ENCODE peak calls at places on chromosomes 7 and 10, in six cellular contexts. V, I, O, B, A and E are unnamed samples.

GRCh38 chr7:63040966-63041610 is 957.6 kb upstream of the ZNF722 start:
- DNase-seq in B (no peak), I (no peak), V (no peak), O (no peak), A (no peak), E (no peak)

GRCh38 chr7:24912424-24912823 is 67.6 kb downstream of the OSBPL3 start:
- DNase-seq in V (no peak), A (no peak), I (no peak), O (no peak), B (no peak), E (no peak)

GRCh38 chr7:22561356-22561755 is 61.4 kb upstream of the STEAP1B start:
- DNase-seq in I (no peak), O (peak), B (no peak), V (no peak), A (peak), E (no peak)

GRCh38 chr10:97718178-97718577 is 4.6 kb downstream of the MARVELD1 start:
- DNase-seq in A (no peak), I (no peak), B (peak), O (no peak), V (no peak), E (no peak)

GRCh38 chr10:88409236-88409635 is 173.9 kb downstream of the RNLS start:
- DNase-seq in V (no peak), B (no peak), I (peak), A (no peak), O (no peak), E (no peak)

GRCh38 chr7:123215350-123215749 is 15.6 kb upstream of the SLC13A1 start:
- DNase-seq in B (no peak), O (no peak), I (no peak), A (no peak), V (no peak), E (no peak)

GRCh38 chr7:99557940-99558305 is 519 bp upstream of the ZNF655 start:
- DNase-seq in O (no peak), A (no peak), I (no peak), B (no peak), V (no peak), E (no peak)

GRCh38 chr7:90536449-90536848 is 59.7 kb upstream of the CDK14 start:
- DNase-seq in V (no peak), I (no peak), A (no peak), O (no peak), B (no peak), E (no peak)

GRCh38 chr10:16987129-16987670 is 142.4 kb downstream of the CUBN start:
- DNase-seq in O (no peak), B (no peak), A (no peak), I (no peak), V (no peak), E (no peak)

GRCh38 chr10:110355922-110356627 is 51.4 kb upstream of the SMNDC1 start:
- DNase-seq in O (no peak), A (no peak), B (no peak), V (no peak), I (no peak), E (no peak)

GRCh38 chr7:7707756-7708310 is 10.6 kb downstream of the RPA3 start:
- DNase-seq in I (no peak), V (no peak), O (no peak), B (no peak), A (peak), E (no peak)

GRCh38 chr7:17357952-17358351 is 59.5 kb downstream of the AHR start:
- DNase-seq in A (no peak), O (no peak), V (no peak), I (no peak), B (no peak), E (no peak)

GRCh38 chr7:78221961-78222751 is 423.6 kb downstream of the PHTF2 start:
- DNase-seq in O (no peak), V (no peak), B (no peak), A (no peak), I (no peak), E (no peak)

GRCh38 chr7:16395121-16395520 is 26.2 kb downstream of the CRPPA start:
- DNase-seq in O (no peak), A (no peak), B (no peak), V (no peak), I (no peak), E (no peak)

GRCh38 chr10:123553810-123554430 is 112.2 kb upstream of the GPR26 start:
- DNase-seq in V (no peak), B (no peak), A (no peak), O (no peak), I (no peak), E (no peak)

GRCh38 chr7:70523626-70524351 is 608.2 kb upstream of the GALNT17 start:
- DNase-seq in A (no peak), O (no peak), B (no peak), I (no peak), V (no peak), E (no peak)

GRCh38 chr7:93938293-93938692 is 16.8 kb downstream of the GNG11 start:
- DNase-seq in A (no peak), O (no peak), V (no peak), I (no peak), B (no peak), E (no peak)

GRCh38 chr7:115816318-115816974 is 214.1 kb downstream of the TFEC start:
- DNase-seq in B (no peak), I (no peak), O (no peak), A (no peak), V (no peak), E (no peak)

GRCh38 chr7:118878336-118878735 is 653.8 kb downstream of the ANKRD7 start:
- DNase-seq in B (no peak), O (no peak), V (no peak), I (no peak), A (no peak), E (no peak)

GRCh38 chr7:353746-354325 is 63.9 kb downstream of the FOXL3 start:
- DNase-seq in I (no peak), A (no peak), V (no peak), B (peak), O (no peak), E (no peak)

GRCh38 chr7:107180378-107180777 is 11.6 kb downstream of the HBP1 start:
- DNase-seq in A (peak), B (no peak), O (no peak), I (no peak), V (no peak), E (no peak)

GRCh38 chr7:41053830-41054229 is 649.1 kb downstream of the INHBA start:
- DNase-seq in V (no peak), I (no peak), B (no peak), O (no peak), A (no peak), E (no peak)

GRCh38 chr10:50545846-50546245 is 77.9 kb downstream of the SGMS1 start:
- DNase-seq in V (no peak), A (no peak), I (no peak), O (no peak), B (no peak), E (no peak)

GRCh38 chr10:125063256-125063945 is 97.0 kb downstream of the CTBP2 start:
- DNase-seq in V (no peak), O (no peak), I (no peak), B (no peak), A (no peak), E (no peak)
- TF ChIP-seq CTCF in V (no peak), O (no peak), I (no peak), B (no peak), A (no peak), E (no peak)

GRCh38 chr10:124745678-124746077 is 1.5 kb upstream of the FAM53B start:
- DNase-seq in I (no peak), A (peak), B (no peak), O (no peak), V (no peak), E (no peak)
- TF ChIP-seq CTCF in I (peak), A (peak), B (peak), O (peak), V (peak), E (peak)

DNA sequence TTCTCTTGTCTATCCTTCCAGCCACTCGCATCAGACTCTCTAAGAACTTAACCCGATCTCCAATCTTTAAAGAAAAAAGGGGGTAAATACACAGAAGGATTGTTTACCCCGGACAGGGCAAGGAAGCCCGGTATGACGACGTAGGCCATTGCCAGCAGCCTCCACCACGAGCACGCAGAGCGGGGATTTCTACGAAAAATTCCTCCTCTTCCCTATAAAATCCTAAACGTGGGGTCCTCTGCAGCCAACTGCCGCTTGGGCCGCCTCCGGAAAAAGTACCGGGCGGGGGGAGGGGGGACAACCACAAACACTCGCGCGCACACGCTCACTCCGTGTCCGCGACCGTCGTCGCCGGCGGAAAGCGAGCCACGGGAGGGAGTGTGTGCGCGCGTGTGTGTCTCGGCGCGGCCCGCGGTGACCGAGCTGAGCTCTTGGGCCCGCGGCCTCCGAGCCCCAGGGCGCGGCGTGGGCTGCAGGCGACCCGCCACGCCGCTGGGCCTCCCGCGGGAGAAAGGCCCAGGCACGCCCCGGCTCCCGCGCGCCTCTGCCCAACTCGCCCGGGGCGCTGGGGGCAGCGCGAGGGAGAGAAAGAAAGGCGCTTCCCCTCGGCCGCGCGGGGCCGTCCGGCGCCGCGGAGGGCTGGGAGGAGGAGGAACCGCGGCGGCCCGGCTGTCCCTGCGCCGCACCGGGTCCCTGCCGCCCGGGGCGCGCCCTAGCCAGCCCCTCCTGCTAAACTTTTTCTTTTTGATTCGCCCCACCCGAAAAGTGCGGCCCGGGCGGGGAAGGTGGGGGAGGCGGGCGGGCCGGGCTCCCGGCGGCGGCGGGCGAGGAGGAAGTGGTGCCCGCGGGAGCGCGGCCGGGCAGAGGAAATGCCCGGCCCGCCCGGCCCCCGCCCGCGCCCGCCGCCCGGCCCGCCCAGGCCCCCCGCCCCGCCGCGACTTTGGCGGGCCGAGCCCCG is 1.6 kb downstream of the CTBP2 start:
- DNase-seq in I (peak), A (peak), B (peak), O (peak), V (no peak), E (no peak)
- TF ChIP-seq CTCF in I (no peak), A (no peak), B (no peak), O (peak), V (no peak), E (no peak)

GRCh38 chr7:52260046-52260665 is 775.3 kb upstream of the POM121L12 start:
- DNase-seq in I (no peak), O (no peak), A (peak), B (no peak), V (no peak), E (peak)
- TF ChIP-seq CTCF in I (no peak), O (no peak), A (peak), B (no peak), V (peak), E (peak)

GRCh38 chr7:1810961-1811849 is 141.1 kb downstream of the ELFN1 start:
- DNase-seq in V (no peak), I (no peak), B (peak), O (no peak), A (peak), E (no peak)

GRCh38 chr7:1813394-1814088 is 143.5 kb downstream of the ELFN1 start:
- DNase-seq in B (peak), A (no peak), V (no peak), O (no peak), I (no peak), E (no peak)

GRCh38 chr7:1814089-1814811 is 144.2 kb downstream of the ELFN1 start:
- DNase-seq in B (peak), A (no peak), V (no peak), I (peak), O (no peak), E (no peak)

GRCh38 chr7:1811850-1812692 is 142.0 kb downstream of the ELFN1 start:
- DNase-seq in V (no peak), O (no peak), B (peak), A (peak), I (peak), E (peak)

DNA sequence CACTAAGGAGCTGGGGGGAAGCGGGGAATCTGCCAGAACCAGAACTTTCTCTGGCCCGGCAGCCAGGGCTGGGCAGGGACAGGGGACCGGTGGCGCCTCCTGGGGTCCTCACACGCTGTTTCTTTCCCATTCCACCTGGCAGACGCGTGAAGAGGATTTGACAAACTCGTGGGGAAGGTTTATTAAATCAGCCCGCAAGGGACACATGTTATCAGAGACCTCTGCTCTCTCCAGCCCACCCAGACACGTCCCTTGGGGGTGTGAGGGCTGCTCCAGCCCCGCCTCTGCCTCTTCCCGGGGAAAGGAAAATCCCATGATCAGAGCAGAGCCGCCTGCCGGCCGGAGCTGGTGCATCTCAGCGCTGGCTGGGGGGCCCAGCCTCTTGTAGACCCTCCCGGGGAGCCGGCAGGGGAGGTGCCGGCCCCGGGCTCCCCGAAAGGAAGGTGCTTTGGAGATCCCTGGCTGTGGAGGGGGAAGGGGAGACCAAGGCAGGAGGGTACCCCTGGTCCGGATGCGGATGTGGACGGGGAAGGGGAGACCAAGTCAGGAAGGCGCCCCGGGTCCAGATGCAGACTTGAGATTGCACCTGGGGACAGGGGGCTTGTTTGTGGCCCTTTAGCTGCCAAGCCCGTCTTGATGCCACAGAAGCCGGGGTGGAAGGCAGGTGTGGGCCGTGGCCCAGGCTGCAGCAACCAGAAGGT is 142.8 kb downstream of the ELFN1 start:
- DNase-seq in B (peak), A (no peak), I (peak), O (no peak), V (no peak), E (peak)
- TF ChIP-seq CTCF in B (no peak), A (no peak), I (no peak), O (peak), V (no peak), E (peak)